ENCODE peak calls at places on chromosomes 13 and 19, in eight cellular contexts. Y is H1; C is fibroblast of lung; E is GM06990; M is CD4-positive, CD25-positive, alpha-beta regulatory T cell; T is GM23338; O is uterus; W is tibial nerve. I is an unnamed sample.

GRCh38 chr13:88857256-88857655 is 1186.1 kb downstream of the SLITRK5 start:
- DNase-seq in E (no peak), O (no peak), W (no peak), M (no peak), T (no peak), C (peak; percentile 54), Y (no peak), I (no peak)

GRCh38 chr19:8305798-8306197 is 2.4 kb downstream of the CD320 start:
- DNase-seq in O (peak; percentile 10), Y (no peak), C (no peak), E (no peak), M (no peak), T (no peak), W (peak; percentile 3), I (peak; percentile 6)

GRCh38 chr19:4844348-4845179 is 13.1 kb upstream of the TICAM1 start:
- DNase-seq in M (no peak), T (no peak), E (no peak), Y (no peak), C (peak; percentile 83), O (peak; percentile 58), W (no peak), I (no peak)

GRCh38 chr13:111614009-111614408 is 293.6 kb downstream of the TEX29 start:
- DNase-seq in O (no peak), M (no peak), T (no peak), E (no peak), Y (no peak), C (no peak), W (no peak), I (no peak)

GRCh38 chr13:97328222-97328790 is 105.7 kb upstream of the RAP2A start:
- DNase-seq in C (peak; percentile 74), E (no peak), T (peak; percentile 93), M (no peak), O (no peak), Y (no peak), W (no peak), I (peak; percentile 41)

GRCh38 chr19:35328851-35329285 is at the start of gene CD22:
- DNase-seq in Y (no peak), C (no peak), O (no peak), E (peak; percentile 76), W (no peak), M (no peak), T (no peak), I (no peak)

GRCh38 chr19:12789098-12789903 is 2.0 kb upstream of the JUNB start:
- DNase-seq in M (no peak), T (peak; percentile 54), Y (no peak), C (no peak), E (no peak), W (no peak), O (no peak), I (no peak)

GRCh38 chr19:13961826-13962737 is 9.8 kb downstream of the DCAF15 start:
- DNase-seq in M (no peak), Y (peak; percentile 74), T (peak; percentile 77), W (no peak), E (no peak), O (no peak), C (peak; percentile 30), I (no peak)

GRCh38 chr13:45989607-45990006 is 62.9 kb downstream of the ZC3H13 start:
- DNase-seq in M (no peak), W (no peak), C (peak; percentile 91), Y (no peak), O (no peak), E (no peak), T (no peak), I (no peak)

GRCh38 chr13:46961719-46962118 is 64.9 kb upstream of the HTR2A start:
- DNase-seq in C (peak; percentile 82), E (peak; percentile 80), T (no peak), Y (no peak), M (no peak), W (no peak), O (no peak), I (no peak)

GRCh38 chr13:68588623-68589022 is 1358.5 kb upstream of the PCDH9 start:
- DNase-seq in M (no peak), C (no peak), W (no peak), T (no peak), Y (no peak), O (no peak), E (no peak), I (no peak)

GRCh38 chr19:11125994-11126685 is 29.4 kb downstream of the SPC24 start:
- DNase-seq in O (peak; percentile 89), M (peak; percentile 65), Y (peak; percentile 91), E (no peak), T (peak; percentile 92), W (peak; percentile 82), C (peak; percentile 78), I (peak; percentile 45)

GRCh38 chr13:97380696-97381095 is 53.3 kb upstream of the RAP2A start:
- DNase-seq in O (no peak), Y (no peak), C (no peak), T (no peak), W (no peak), E (no peak), M (no peak), I (no peak)

GRCh38 chr13:37068962-37069361 is 9.5 kb upstream of the SUPT20H start:
- DNase-seq in T (no peak), Y (no peak), E (no peak), C (peak; percentile 40), O (no peak), M (no peak), W (no peak), I (no peak)

GRCh38 chr19:19361075-19361594 is 40.5 kb downstream of the MAU2 start:
- DNase-seq in W (peak; percentile 75), C (peak; percentile 85), O (peak; percentile 78), T (peak; percentile 94), Y (peak; percentile 90), E (peak; percentile 36), M (peak; percentile 55), I (peak; percentile 32)

GRCh38 chr13:60397693-60398437 is 845 bp downstream of the TDRD3 start:
- DNase-seq in M (peak; percentile 49), T (peak; percentile 75), W (peak; percentile 16), C (peak; percentile 73), Y (no peak), E (peak; percentile 81), O (peak; percentile 49), I (peak; percentile 6)

GRCh38 chr19:30391554-30392551 is 19.7 kb downstream of the ZNF536 start:
- DNase-seq in Y (peak; percentile 51), M (no peak), O (no peak), T (peak; percentile 71), C (no peak), W (no peak), E (no peak), I (no peak)

DNA sequence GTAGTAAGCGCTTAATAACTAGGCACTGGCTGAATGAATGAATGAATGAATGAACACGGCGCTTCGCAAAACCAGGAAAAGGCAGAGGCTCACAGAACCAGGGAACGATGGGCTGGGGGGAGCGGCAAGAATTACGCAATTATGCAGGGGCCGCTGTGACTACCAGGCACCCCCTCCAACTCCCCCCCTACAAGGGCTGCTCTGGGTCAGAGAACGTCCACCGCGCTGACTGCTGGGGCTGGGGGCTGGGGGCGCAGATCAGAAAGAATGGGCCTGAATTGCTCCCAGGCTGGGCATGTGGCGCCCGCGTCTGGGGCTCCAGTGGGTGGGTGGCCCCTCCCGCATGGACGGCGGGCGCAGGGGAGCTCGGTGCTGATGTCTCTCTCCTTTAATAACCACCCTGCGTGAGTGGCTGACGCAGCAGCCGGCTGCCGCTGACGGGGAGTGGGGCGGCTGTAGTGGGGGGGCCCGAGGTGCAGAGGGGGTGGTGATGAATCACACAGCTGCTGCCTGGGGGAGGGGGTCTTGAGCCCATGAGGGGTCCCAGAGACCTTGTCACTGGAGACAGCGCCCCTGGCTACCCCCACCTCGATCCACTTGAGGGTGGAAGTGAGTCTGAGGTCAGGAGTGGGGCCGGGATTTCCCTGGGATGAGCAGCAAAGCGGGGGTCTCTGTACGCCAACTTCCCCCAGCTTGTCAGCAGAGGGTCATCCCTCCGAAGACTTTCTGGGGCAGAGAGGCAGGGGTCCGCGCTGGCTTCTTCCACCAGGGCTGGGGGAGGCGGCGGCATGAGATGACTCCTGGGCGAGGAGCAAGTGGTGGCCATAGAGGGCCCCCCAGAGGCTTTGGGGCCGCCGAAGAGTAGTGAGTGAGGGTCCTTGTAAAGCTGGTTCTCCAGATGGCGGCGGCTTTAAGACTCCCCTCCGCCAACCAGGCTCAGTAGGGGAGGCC is 1.4 kb upstream of the CIRBP start:
- DNase-seq in W (no peak), M (no peak), E (no peak), C (no peak), O (peak; percentile 45), T (no peak), Y (no peak), I (no peak)
- H3K4me3 ChIP-seq in W (no peak overlapping the region), M (peak overlapping the region; percentile 13), E (peak overlapping the region; percentile 48), C (peak overlapping the region; percentile 51), O (peak overlapping the region; percentile 48), T (peak overlapping the region; percentile 94), Y (peak overlapping the region; percentile 3), I (no peak overlapping the region)

DNA sequence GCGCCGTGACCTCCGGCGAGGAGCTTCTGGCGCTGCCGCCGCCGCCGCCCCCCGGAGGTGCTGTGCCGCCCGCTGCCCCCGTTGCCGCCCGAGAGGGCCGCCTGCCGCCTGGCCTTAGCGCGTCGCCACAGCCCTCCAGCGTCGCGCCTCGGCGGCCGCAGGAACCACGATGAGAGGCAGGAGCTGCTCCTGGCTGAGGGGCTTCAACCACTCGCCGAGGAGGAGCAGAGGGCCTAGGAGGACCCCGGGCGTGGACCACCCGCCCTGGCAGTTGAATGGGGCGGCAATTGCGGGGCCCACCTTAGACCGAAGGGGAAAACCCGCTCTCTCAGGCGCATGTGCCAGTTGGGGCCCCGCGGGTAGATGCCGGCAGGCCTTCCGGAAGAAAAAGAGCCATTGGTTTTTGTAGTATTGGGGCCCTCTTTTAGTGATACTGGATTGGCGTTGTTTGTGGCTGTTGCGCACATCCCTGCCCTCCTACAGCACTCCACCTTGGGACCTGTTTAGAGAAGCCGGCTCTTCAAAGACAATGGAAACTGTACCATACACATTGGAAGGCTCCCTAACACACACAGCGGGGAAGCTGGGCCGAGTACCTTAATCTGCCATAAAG is 4.8 kb downstream of the PDX1 start:
- DNase-seq in O (no peak), T (peak; percentile 60), M (no peak), Y (peak; percentile 69), W (no peak), C (no peak), E (no peak), I (no peak)
- H3K27me3 ChIP-seq in O (peaks cover 8% of the 10 kb centered on the region), T (peaks cover 100% of the 10 kb centered on the region), M (peaks cover 42% of the 10 kb centered on the region), Y (peaks cover 99% of the 10 kb centered on the region), W (no peaks in the 10 kb centered on the region), C (peaks cover 92% of the 10 kb centered on the region), E (peaks cover 2% of the 10 kb centered on the region), I (peaks cover 100% of the 10 kb centered on the region)

GRCh38 chr13:48234652-48235099 is 1.7 kb downstream of the ITM2B start:
- DNase-seq in C (no peak), W (no peak), M (no peak), O (no peak), T (no peak), Y (no peak), E (no peak), I (no peak)
- H3K4me3 ChIP-seq in C (peak overlapping the region; percentile 73), W (peak overlapping the region; percentile 100), M (peak overlapping the region; percentile 99), O (peak overlapping the region; percentile 96), T (peak overlapping the region; percentile 85), Y (peak overlapping the region; percentile 84), E (no peak overlapping the region), I (peak overlapping the region; percentile 97)

GRCh38 chr13:22012676-22013075 is 341.8 kb downstream of the FGF9 start:
- DNase-seq in O (no peak), M (no peak), Y (no peak), W (no peak), C (no peak), T (no peak), E (no peak), I (no peak)

GRCh38 chr13:22009937-22010336 is 339.1 kb downstream of the FGF9 start:
- DNase-seq in C (no peak), O (no peak), T (no peak), M (no peak), E (no peak), W (no peak), Y (no peak), I (no peak)

GRCh38 chr13:22014469-22014868 is 343.6 kb downstream of the FGF9 start:
- DNase-seq in C (no peak), M (no peak), T (no peak), O (no peak), Y (no peak), E (no peak), W (no peak), I (no peak)

GRCh38 chr13:22009500-22009899 is 338.6 kb downstream of the FGF9 start:
- DNase-seq in M (no peak), C (no peak), T (no peak), E (no peak), Y (no peak), O (no peak), W (no peak), I (no peak)
- H3K27me3 ChIP-seq in M (no peaks in the 10 kb centered on the region), C (no peaks in the 10 kb centered on the region), T (no peaks in the 10 kb centered on the region), E (no peaks in the 10 kb centered on the region), Y (peaks cover 1% of the 10 kb centered on the region), O (no peaks in the 10 kb centered on the region), W (no peaks in the 10 kb centered on the region), I (no peaks in the 10 kb centered on the region)

I was measured in gastrocnemius medialis.